ENCODE peak calls at places on chromosomes 12 and 14, in four cellular contexts. One of them, this sample, is unnamed.

GRCh38 chr14:57889245-57889644 is 23.4 kb upstream of the SLC35F4 start:
- DNase-seq in MM.1S: no peak
- DNase-seq in IMR-90: no peak
- DNase-seq in endodermal cell: no peak
- DNase-seq in this sample: no peak

GRCh38 chr12:91091916-91092715 is 19.2 kb downstream of the LUM start:
- DNase-seq in IMR-90: no peak
- DNase-seq in endodermal cell: no peak
- DNase-seq in MM.1S: no peak
- DNase-seq in this sample: no peak

GRCh38 chr14:64623576-64624165 is 73.9 kb downstream of the PPP1R36 start:
- DNase-seq in MM.1S: no peak
- DNase-seq in IMR-90: no peak
- DNase-seq in endodermal cell: peak; percentile 14
- DNase-seq in this sample: no peak

GRCh38 chr12:111444314-111444705 is 38.6 kb downstream of the SH2B3 start:
- DNase-seq in IMR-90: no peak
- DNase-seq in MM.1S: peak; percentile 67
- DNase-seq in endodermal cell: no peak
- DNase-seq in this sample: no peak

GRCh38 chr12:44873898-44874297 is 2.2 kb downstream of the NELL2 start:
- DNase-seq in IMR-90: peak; percentile 4
- DNase-seq in endodermal cell: no peak
- DNase-seq in MM.1S: peak; percentile 11
- DNase-seq in this sample: no peak

GRCh38 chr12:30110505-30110904 is 326.8 kb upstream of the TMTC1 start:
- DNase-seq in endodermal cell: no peak
- DNase-seq in IMR-90: no peak
- DNase-seq in MM.1S: no peak
- DNase-seq in this sample: no peak

GRCh38 chr14:51564986-51565604 is 86.6 kb upstream of the FRMD6 start:
- DNase-seq in MM.1S: no peak
- DNase-seq in endodermal cell: no peak
- DNase-seq in IMR-90: no peak
- DNase-seq in this sample: no peak

GRCh38 chr14:50139192-50139591 is 22.8 kb upstream of the VCPKMT start:
- DNase-seq in MM.1S: no peak
- DNase-seq in IMR-90: no peak
- DNase-seq in endodermal cell: no peak
- DNase-seq in this sample: peak; percentile 80

GRCh38 chr12:115191342-115191741 is 507.4 kb upstream of the TBX3 start:
- DNase-seq in endodermal cell: no peak
- DNase-seq in MM.1S: no peak
- DNase-seq in IMR-90: no peak
- DNase-seq in this sample: no peak

GRCh38 chr12:56151672-56152131 is 685 bp upstream of the MYL6B start:
- DNase-seq in endodermal cell: peak; percentile 93
- DNase-seq in MM.1S: peak; percentile 88
- DNase-seq in IMR-90: no peak
- DNase-seq in this sample: no peak

GRCh38 chr12:108468149-108468968 is 46.7 kb upstream of the FICD start:
- DNase-seq in endodermal cell: peak; percentile 79
- DNase-seq in MM.1S: peak; percentile 67
- DNase-seq in IMR-90: peak; percentile 20
- DNase-seq in this sample: peak; percentile 21

GRCh38 chr12:95215925-95216324 is 1.3 kb downstream of the FGD6 start:
- DNase-seq in IMR-90: peak; percentile 75
- DNase-seq in MM.1S: no peak
- DNase-seq in endodermal cell: no peak
- DNase-seq in this sample: peak; percentile 28

GRCh38 chr12:31922341-31923062 is 36.7 kb upstream of the RESF1 start:
- DNase-seq in IMR-90: peak; percentile 3
- DNase-seq in MM.1S: no peak
- DNase-seq in endodermal cell: no peak
- DNase-seq in this sample: peak; percentile 26

GRCh38 chr12:75974323-75975273 is 57.0 kb downstream of the PHLDA1 start:
- DNase-seq in endodermal cell: no peak
- DNase-seq in IMR-90: no peak
- DNase-seq in MM.1S: no peak
- DNase-seq in this sample: no peak

GRCh38 chr14:96267336-96267735 is 11.3 kb downstream of the BDKRB1 start:
- DNase-seq in MM.1S: no peak
- DNase-seq in endodermal cell: no peak
- DNase-seq in IMR-90: peak; percentile 91
- DNase-seq in this sample: peak; percentile 53

GRCh38 chr14:89377544-89377943 is 39.5 kb downstream of the FOXN3 start:
- DNase-seq in endodermal cell: no peak
- DNase-seq in MM.1S: no peak
- DNase-seq in IMR-90: no peak
- DNase-seq in this sample: no peak

GRCh38 chr12:81987351-81987750 is 228.2 kb upstream of the PPFIA2 start:
- DNase-seq in endodermal cell: no peak
- DNase-seq in IMR-90: no peak
- DNase-seq in MM.1S: no peak
- DNase-seq in this sample: no peak

GRCh38 chr14:46250113-46250703 is 401.4 kb downstream of the RPL10L start:
- DNase-seq in MM.1S: no peak
- DNase-seq in endodermal cell: no peak
- DNase-seq in IMR-90: no peak
- DNase-seq in this sample: peak; percentile 45

GRCh38 chr14:50750323-50750722 is 80.6 kb downstream of the NIN start:
- DNase-seq in IMR-90: no peak
- DNase-seq in endodermal cell: no peak
- DNase-seq in MM.1S: no peak
- DNase-seq in this sample: no peak

GRCh38 chr12:51530208-51530607 is 60.8 kb upstream of the SCN8A start:
- DNase-seq in endodermal cell: no peak
- DNase-seq in IMR-90: no peak
- DNase-seq in MM.1S: no peak
- DNase-seq in this sample: no peak

GRCh38 chr12:51528852-51529545 is 62.0 kb upstream of the SCN8A start:
- DNase-seq in IMR-90: no peak
- DNase-seq in MM.1S: no peak
- DNase-seq in endodermal cell: no peak
- DNase-seq in this sample: no peak

GRCh38 chr12:51531284-51531981 is 59.6 kb upstream of the SCN8A start:
- DNase-seq in IMR-90: no peak
- DNase-seq in MM.1S: no peak
- DNase-seq in endodermal cell: no peak
- DNase-seq in this sample: no peak

GRCh38 chr12:51527872-51528271 is 63.2 kb upstream of the SCN8A start:
- DNase-seq in endodermal cell: no peak
- DNase-seq in IMR-90: no peak
- DNase-seq in MM.1S: no peak
- DNase-seq in this sample: no peak

DNA sequence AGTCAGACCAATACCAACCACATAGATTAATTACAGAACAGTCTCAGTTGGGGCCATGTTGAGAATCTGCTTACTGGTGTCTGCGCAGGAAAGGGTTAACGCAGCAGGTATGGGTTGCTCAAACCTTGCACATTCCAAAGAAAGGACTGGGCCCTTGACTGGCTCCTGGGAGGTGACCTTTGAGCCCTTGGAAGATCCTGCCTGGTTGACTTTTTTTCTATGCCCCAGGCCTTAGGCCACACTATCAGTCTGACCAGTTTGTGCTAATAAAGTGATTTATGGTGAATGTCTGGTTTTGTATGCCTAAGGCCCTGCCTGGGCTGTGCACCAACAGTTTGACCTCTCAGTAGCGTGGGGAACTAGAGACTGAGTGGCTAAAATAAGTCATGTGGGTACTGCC is 61.4 kb upstream of the SCN8A start:
- DNase-seq in MM.1S: no peak
- DNase-seq in endodermal cell: no peak
- DNase-seq in IMR-90: no peak
- DNase-seq in this sample: no peak
- H3K27ac ChIP-seq in MM.1S: no peak overlapping the region
- H3K27ac ChIP-seq in endodermal cell: no peak overlapping the region
- H3K27ac ChIP-seq in IMR-90: no peak overlapping the region
- H3K27ac ChIP-seq in this sample: no peak overlapping the region

GRCh38 chr14:61343991-61344405 is 22.6 kb downstream of the PRKCH start:
- DNase-seq in MM.1S: no peak
- DNase-seq in endodermal cell: no peak
- DNase-seq in IMR-90: no peak
- DNase-seq in this sample: no peak
- H3K27ac ChIP-seq in MM.1S: no peak overlapping the region
- H3K27ac ChIP-seq in endodermal cell: no peak overlapping the region
- H3K27ac ChIP-seq in IMR-90: no peak overlapping the region
- H3K27ac ChIP-seq in this sample: no peak overlapping the region

GRCh38 chr12:96502477-96502876 is 13.1 kb downstream of the CFAP54 start:
- DNase-seq in IMR-90: no peak
- DNase-seq in MM.1S: peak; percentile 71
- DNase-seq in endodermal cell: no peak
- DNase-seq in this sample: no peak

GRCh38 chr12:96502949-96503532 is 13.7 kb downstream of the CFAP54 start:
- DNase-seq in endodermal cell: no peak
- DNase-seq in MM.1S: no peak
- DNase-seq in IMR-90: no peak
- DNase-seq in this sample: no peak

GRCh38 chr12:96501139-96501741 is 11.9 kb downstream of the CFAP54 start:
- DNase-seq in MM.1S: peak; percentile 85
- DNase-seq in IMR-90: peak; percentile 61
- DNase-seq in endodermal cell: peak; percentile 85
- DNase-seq in this sample: peak; percentile 53

GRCh38 chr12:96501908-96502307 is 12.5 kb downstream of the CFAP54 start:
- DNase-seq in endodermal cell: no peak
- DNase-seq in MM.1S: no peak
- DNase-seq in IMR-90: no peak
- DNase-seq in this sample: no peak

DNA sequence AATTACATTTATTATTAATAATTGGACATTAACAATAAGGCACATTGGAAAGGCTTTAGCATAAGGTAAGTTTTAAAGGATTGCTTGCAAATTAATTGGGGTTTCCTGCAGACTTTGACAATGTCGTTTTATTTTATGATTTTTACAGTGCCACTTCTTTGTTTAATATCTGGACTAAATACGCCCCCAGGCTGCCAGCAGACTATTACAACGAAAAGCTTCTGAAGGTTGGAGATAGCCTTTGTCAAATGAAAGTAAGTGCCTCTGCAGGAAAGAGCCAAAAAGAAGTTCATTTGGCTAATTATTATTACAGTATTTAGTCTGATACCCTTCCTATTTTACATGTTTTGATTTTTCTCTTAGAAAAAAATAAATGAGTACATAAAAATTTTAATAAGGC is 11.3 kb downstream of the CFAP54 start:
- DNase-seq in IMR-90: peak; percentile 40
- DNase-seq in MM.1S: peak; percentile 64
- DNase-seq in endodermal cell: no peak
- DNase-seq in this sample: no peak
- H3K27ac ChIP-seq in IMR-90: peak overlapping the region; percentile 84
- H3K27ac ChIP-seq in MM.1S: peak overlapping the region; percentile 96
- H3K27ac ChIP-seq in endodermal cell: no peak overlapping the region
- H3K27ac ChIP-seq in this sample: peak overlapping the region; percentile 76

GRCh38 chr12:19575307-19576243 is 136.3 kb downstream of the AEBP2 start:
- DNase-seq in endodermal cell: no peak
- DNase-seq in IMR-90: peak; percentile 74
- DNase-seq in MM.1S: no peak
- DNase-seq in this sample: peak; percentile 72

GRCh38 chr12:19576421-19576925 is 137.2 kb downstream of the AEBP2 start:
- DNase-seq in MM.1S: no peak
- DNase-seq in IMR-90: peak; percentile 76
- DNase-seq in endodermal cell: no peak
- DNase-seq in this sample: no peak

GRCh38 chr12:19573866-19574265 is 134.6 kb downstream of the AEBP2 start:
- DNase-seq in endodermal cell: no peak
- DNase-seq in IMR-90: no peak
- DNase-seq in MM.1S: no peak
- DNase-seq in this sample: no peak

GRCh38 chr12:19572920-19573558 is 133.7 kb downstream of the AEBP2 start:
- DNase-seq in endodermal cell: peak; percentile 89
- DNase-seq in MM.1S: peak; percentile 46
- DNase-seq in IMR-90: peak; percentile 66
- DNase-seq in this sample: peak; percentile 69

GRCh38 chr12:19574606-19575005 is 135.3 kb downstream of the AEBP2 start:
- DNase-seq in endodermal cell: peak; percentile 59
- DNase-seq in MM.1S: no peak
- DNase-seq in IMR-90: peak; percentile 5
- DNase-seq in this sample: no peak
- H3K27ac ChIP-seq in endodermal cell: no peak overlapping the region
- H3K27ac ChIP-seq in MM.1S: no peak overlapping the region
- H3K27ac ChIP-seq in IMR-90: peak overlapping the region; percentile 79
- H3K27ac ChIP-seq in this sample: no peak overlapping the region

GRCh38 chr14:70008457-70008856 is 129.2 kb downstream of the SMOC1 start:
- DNase-seq in endodermal cell: no peak
- DNase-seq in MM.1S: no peak
- DNase-seq in IMR-90: no peak
- DNase-seq in this sample: no peak
- H3K27ac ChIP-seq in endodermal cell: peak overlapping the region; percentile 75
- H3K27ac ChIP-seq in MM.1S: peak overlapping the region; percentile 47
- H3K27ac ChIP-seq in IMR-90: peak overlapping the region; percentile 46
- H3K27ac ChIP-seq in this sample: no peak overlapping the region

DNA sequence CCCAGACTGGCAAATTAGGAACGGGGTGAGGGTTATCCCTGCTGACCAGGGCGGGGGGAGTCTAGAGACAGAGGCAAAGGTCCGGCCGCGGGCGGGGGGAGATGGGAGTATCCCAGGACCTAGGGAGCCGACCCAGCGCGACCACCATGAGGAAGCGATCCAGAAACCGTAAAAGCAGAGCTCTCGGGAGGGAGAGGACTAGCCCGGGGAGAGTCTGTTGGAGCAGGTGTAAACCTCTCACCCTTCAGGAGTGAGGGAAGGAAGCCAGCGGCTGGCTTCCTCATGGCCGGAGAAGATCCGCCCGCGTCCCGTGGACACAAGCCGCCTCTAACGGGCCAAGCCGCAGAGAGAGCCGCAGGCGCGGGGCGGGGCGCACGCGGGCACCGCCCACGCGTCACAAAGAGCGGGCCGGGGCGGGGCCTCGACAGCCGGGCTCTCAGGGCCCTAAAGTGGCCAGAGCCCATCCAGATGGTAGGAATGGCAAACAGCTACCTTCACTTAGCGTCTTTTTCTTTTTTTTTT is at the start of gene ACRBP:
- DNase-seq in MM.1S: peak; percentile 32
- DNase-seq in endodermal cell: peak; percentile 94
- DNase-seq in IMR-90: peak; percentile 14
- DNase-seq in this sample: no peak
- H3K27ac ChIP-seq in MM.1S: no peak within 1 kb of the TSS
- H3K27ac ChIP-seq in endodermal cell: no peak within 1 kb of the TSS
- H3K27ac ChIP-seq in IMR-90: no peak within 1 kb of the TSS
- H3K27ac ChIP-seq in this sample: no peak within 1 kb of the TSS

DNA sequence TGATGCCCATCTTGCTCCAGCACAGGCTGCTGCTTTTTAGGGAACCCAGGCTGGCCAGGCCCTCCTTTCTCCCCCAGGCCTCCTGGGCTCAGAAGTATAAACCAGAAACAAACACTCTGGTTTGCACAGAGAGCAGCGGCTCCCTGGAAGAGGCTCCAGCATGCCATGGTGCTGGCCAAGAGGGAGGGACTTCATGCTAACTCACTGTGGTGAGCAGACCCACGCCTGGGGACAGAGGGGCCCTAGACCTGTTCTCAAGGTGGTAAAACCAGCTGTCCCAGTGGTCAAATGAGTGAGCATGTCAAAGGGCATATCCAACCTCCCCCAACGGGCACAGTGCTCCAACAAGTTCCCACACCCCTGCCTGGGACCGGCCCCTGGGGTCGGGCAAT is 15.5 kb downstream of the BCL11B start:
- DNase-seq in MM.1S: no peak
- DNase-seq in endodermal cell: no peak
- DNase-seq in IMR-90: no peak
- DNase-seq in this sample: no peak
- H3K27ac ChIP-seq in MM.1S: no peak overlapping the region
- H3K27ac ChIP-seq in endodermal cell: no peak overlapping the region
- H3K27ac ChIP-seq in IMR-90: no peak overlapping the region
- H3K27ac ChIP-seq in this sample: no peak overlapping the region

GRCh38 chr14:103385153-103385993 is at the start of gene MARK3:
- DNase-seq in MM.1S: peak; percentile 91
- DNase-seq in IMR-90: peak; percentile 95
- DNase-seq in endodermal cell: peak; percentile 99
- DNase-seq in this sample: peak; percentile 96
- H3K27ac ChIP-seq in MM.1S: peak within 1 kb of the TSS; percentile 83
- H3K27ac ChIP-seq in IMR-90: peak within 1 kb of the TSS; percentile 93
- H3K27ac ChIP-seq in endodermal cell: peak within 1 kb of the TSS; percentile 93
- H3K27ac ChIP-seq in this sample: peak within 1 kb of the TSS; percentile 86

This sample was measured in brain microvascular endothelial cell.